ENCODE peak calls at places on chromosomes 13 and 19, in five cellular contexts. F, O, X, J and B are unnamed samples.

GRCh38 chr19:50300814-50301606 is 28.2 kb downstream of the KCNC3 start:
- DNase-seq in X (no peak), O (no peak), J (no peak), F (no peak), B (no peak)

GRCh38 chr19:4067396-4068057 is 828 bp upstream of the ZBTB7A start:
- DNase-seq in J (peak; percentile 50), F (no peak), O (no peak), X (no peak), B (no peak)

GRCh38 chr13:66508153-66508909 is 721.8 kb downstream of the PCDH9 start:
- DNase-seq in F (no peak), O (no peak), J (no peak), X (no peak), B (no peak)

GRCh38 chr19:1123885-1124677 is 20.3 kb downstream of the GPX4 start:
- DNase-seq in J (no peak), O (no peak), X (no peak), F (no peak), B (no peak)

GRCh38 chr13:41785402-41786142 is 175.3 kb downstream of the VWA8 start:
- DNase-seq in J (no peak), X (no peak), F (no peak), O (no peak), B (no peak)

GRCh38 chr19:55255618-55256423 is 3.0 kb downstream of the PPP6R1 start:
- DNase-seq in J (no peak), F (no peak), O (no peak), X (no peak), B (no peak)

GRCh38 chr19:33794578-33795369 is 1.9 kb upstream of the KCTD15 start:
- DNase-seq in X (no peak), J (no peak), O (peak; percentile 33), F (no peak), B (no peak)

GRCh38 chr19:32708457-32708856 is 11.1 kb upstream of the TDRD12 start:
- DNase-seq in F (no peak), O (no peak), X (no peak), J (no peak), B (no peak)

GRCh38 chr13:44364019-44364418 is 9.6 kb upstream of the SERP2 start:
- DNase-seq in O (no peak), J (no peak), F (no peak), X (no peak), B (no peak)

GRCh38 chr19:55242517-55242916 is 14.0 kb upstream of the TMEM86B start:
- DNase-seq in X (no peak), F (no peak), J (no peak), O (no peak), B (no peak)

GRCh38 chr19:39093761-39094160 is 9.6 kb downstream of the ACP7 start:
- DNase-seq in F (no peak), X (no peak), J (no peak), O (no peak), B (no peak)

GRCh38 chr13:68713394-68713793 is 1394.2 kb upstream of the ATXN8OS start:
- DNase-seq in F (no peak), J (no peak), O (no peak), X (no peak), B (no peak)

DNA sequence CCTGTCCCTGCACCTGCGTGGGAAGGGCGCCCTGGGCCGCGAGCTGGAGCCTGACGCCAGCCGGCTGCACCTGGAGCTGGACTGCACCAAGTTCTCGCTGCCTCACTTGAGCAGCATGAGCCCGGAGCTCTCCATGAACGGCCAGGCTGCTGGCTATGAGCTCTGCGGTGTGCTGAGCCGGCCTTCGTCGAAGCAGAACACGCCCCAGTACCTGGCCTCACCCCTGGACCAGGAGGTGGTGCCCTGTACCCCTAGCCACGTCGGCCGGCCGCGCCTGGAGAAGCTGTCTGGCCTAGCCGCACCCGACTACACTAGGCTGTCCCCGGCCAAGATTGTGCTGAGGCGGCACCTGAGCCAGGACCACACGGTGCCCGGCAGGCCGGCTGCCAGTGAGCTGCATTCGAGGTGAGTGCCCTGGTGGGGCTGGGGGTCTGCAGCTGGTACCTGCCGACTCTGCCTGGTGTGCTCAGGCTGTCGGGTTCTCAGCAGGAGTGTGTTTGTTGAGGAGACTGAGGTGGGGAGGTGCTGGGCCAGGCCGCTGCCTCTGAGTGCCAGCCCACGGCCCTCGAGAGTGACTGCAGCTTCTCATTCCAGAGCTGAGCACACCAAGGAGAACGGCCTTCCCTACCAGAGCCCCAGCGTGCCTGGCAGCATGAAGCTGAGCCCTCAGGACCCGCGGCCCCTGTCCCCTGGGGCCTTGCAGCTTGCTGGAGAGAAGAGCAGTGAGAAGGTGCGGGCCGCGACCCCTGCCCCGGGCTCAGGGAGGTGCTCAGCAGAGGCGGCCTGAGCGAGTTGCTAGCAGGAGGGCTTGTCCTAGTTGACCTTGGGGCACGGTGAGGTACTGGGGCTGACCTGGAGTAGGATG is 19.5 kb downstream of the PLEKHJ1 start:
- DNase-seq in F (no peak), O (no peak), J (no peak), X (no peak), B (no peak)
- TF ChIP-seq POLR2A in F (no peak), O (no peak), J (no peak), X (no peak), B (no peak)

DNA sequence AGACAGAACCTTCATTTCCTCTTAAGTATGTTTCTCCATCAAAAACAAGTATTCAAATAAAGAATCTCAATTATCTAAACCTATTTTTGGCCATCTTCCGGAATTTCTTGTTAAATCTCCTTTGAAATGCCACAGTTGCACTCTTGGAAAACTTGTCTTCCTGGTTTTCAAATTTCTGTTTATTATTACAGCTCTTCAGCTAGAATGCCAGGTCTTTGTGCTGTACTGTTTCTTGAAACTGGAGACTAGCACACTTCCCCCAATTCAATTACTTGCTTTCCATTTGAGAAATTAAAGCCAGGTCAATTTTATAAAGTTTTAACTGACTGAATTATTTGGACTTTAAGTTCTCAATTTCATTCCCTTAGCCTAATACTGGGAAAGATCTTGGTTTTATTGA is 10.2 kb downstream of the KCNRG start:
- DNase-seq in X (no peak), F (no peak), O (no peak), J (no peak), B (no peak)
- TF ChIP-seq CTCF in X (no peak), F (no peak), O (no peak), J (no peak), B (no peak)

GRCh38 chr13:109693213-109693612 is 93.2 kb downstream of the IRS2 start:
- DNase-seq in O (no peak), J (no peak), X (no peak), F (no peak), B (no peak)
- H3K4me3 ChIP-seq in O (no peak overlapping the region), J (no peak overlapping the region), X (no peak overlapping the region), F (no peak overlapping the region), B (no peak overlapping the region)

GRCh38 chr13:20125783-20126165 is 35.1 kb downstream of the GJA3 start:
- DNase-seq in J (no peak), F (no peak), X (no peak), O (no peak), B (peak; percentile 56)

GRCh38 chr13:20126460-20127262 is 34.2 kb downstream of the GJA3 start:
- DNase-seq in F (no peak), O (no peak), X (no peak), J (no peak), B (peak; percentile 40)

GRCh38 chr13:20128459-20128927 is 32.4 kb downstream of the GJA3 start:
- DNase-seq in X (no peak), O (no peak), J (peak; percentile 74), F (no peak), B (peak; percentile 85)

GRCh38 chr13:20127563-20128458 is 33.0 kb downstream of the GJA3 start:
- DNase-seq in X (peak; percentile 26), F (no peak), O (peak; percentile 32), J (peak; percentile 80), B (peak; percentile 92)

DNA sequence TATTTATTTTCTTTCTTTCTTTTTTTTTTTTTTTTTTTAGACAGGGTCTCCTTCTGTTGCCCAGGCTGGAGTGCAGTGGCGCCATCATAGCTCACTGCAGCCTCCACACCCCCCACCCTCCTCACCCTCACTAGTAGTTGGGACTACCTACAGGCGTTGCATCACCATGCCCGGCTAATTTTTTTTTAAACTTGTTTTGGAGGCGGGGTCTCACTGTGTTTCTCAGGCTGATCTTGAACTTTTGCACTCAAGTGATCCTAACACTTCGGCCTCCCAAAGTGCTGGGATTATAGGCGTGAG is 33.6 kb downstream of the GJA3 start:
- DNase-seq in X (no peak), J (no peak), O (no peak), F (no peak), B (no peak)
- TF ChIP-seq POLR2A in X (no peak), J (no peak), O (no peak), F (no peak), B (no peak)

GRCh38 chr13:21673592-21674270 is 2.9 kb downstream of the FGF9 start:
- DNase-seq in X (no peak), F (no peak), J (peak; percentile 73), O (no peak), B (no peak)
- TF ChIP-seq CTCF in X (peak; percentile 12), F (no peak), J (no peak), O (no peak), B (no peak)

GRCh38 chr13:110875243-110875642 is 39.6 kb downstream of the ANKRD10 start:
- DNase-seq in J (no peak), F (no peak), X (no peak), O (no peak), B (no peak)
- H3K4me3 ChIP-seq in J (no peak overlapping the region), F (peak overlapping the region; percentile 52), X (no peak overlapping the region), O (no peak overlapping the region), B (no peak overlapping the region)